ENCODE peak calls at places on chromosomes 11 and 22, in eight cellular contexts. One of them, this sample, is unnamed.

GRCh38 chr11:122173587-122173986 is 57.6 kb upstream of the BLID start:
- DNase-seq in heart right ventricle: no peak
- DNase-seq in cardiac muscle cell: no peak
- DNase-seq in PC-3: peak; percentile 36
- DNase-seq in astrocyte of the spinal cord: no peak
- DNase-seq in CD8-positive, alpha-beta T cell: no peak
- DNase-seq in H1: no peak
- DNase-seq in A549: no peak
- DNase-seq in this sample: no peak

GRCh38 chr22:24230911-24231656 is 13.8 kb downstream of the GGT5 start:
- DNase-seq in heart right ventricle: no peak
- DNase-seq in cardiac muscle cell: no peak
- DNase-seq in PC-3: no peak
- DNase-seq in astrocyte of the spinal cord: no peak
- DNase-seq in CD8-positive, alpha-beta T cell: peak; percentile 36
- DNase-seq in H1: peak; percentile 98
- DNase-seq in A549: no peak
- DNase-seq in this sample: peak; percentile 36

GRCh38 chr22:39097098-39098020 is at the start of gene APOBEC3H:
- DNase-seq in heart right ventricle: peak; percentile 47
- DNase-seq in cardiac muscle cell: peak; percentile 6
- DNase-seq in PC-3: peak; percentile 18
- DNase-seq in astrocyte of the spinal cord: no peak
- DNase-seq in CD8-positive, alpha-beta T cell: no peak
- DNase-seq in H1: no peak
- DNase-seq in A549: no peak
- DNase-seq in this sample: no peak

GRCh38 chr11:99934008-99934407 is 753.1 kb upstream of the ARHGAP42 start:
- DNase-seq in heart right ventricle: no peak
- DNase-seq in cardiac muscle cell: peak; percentile 1
- DNase-seq in PC-3: peak; percentile 54
- DNase-seq in astrocyte of the spinal cord: peak; percentile 28
- DNase-seq in CD8-positive, alpha-beta T cell: no peak
- DNase-seq in H1: no peak
- DNase-seq in A549: no peak
- DNase-seq in this sample: no peak

GRCh38 chr11:100808904-100809491 is 121.9 kb downstream of the ARHGAP42 start:
- DNase-seq in heart right ventricle: no peak
- DNase-seq in cardiac muscle cell: peak; percentile 84
- DNase-seq in PC-3: peak; percentile 82
- DNase-seq in astrocyte of the spinal cord: peak; percentile 69
- DNase-seq in CD8-positive, alpha-beta T cell: no peak
- DNase-seq in H1: no peak
- DNase-seq in A549: no peak
- DNase-seq in this sample: no peak

GRCh38 chr22:16699336-16699735 is 106.7 kb upstream of the CCT8L2 start:
- DNase-seq in heart right ventricle: no peak
- DNase-seq in cardiac muscle cell: no peak
- DNase-seq in PC-3: no peak
- DNase-seq in astrocyte of the spinal cord: no peak
- DNase-seq in CD8-positive, alpha-beta T cell: no peak
- DNase-seq in H1: no peak
- DNase-seq in A549: no peak
- DNase-seq in this sample: no peak

GRCh38 chr22:45425101-45425500 is 11.6 kb downstream of the RIBC2 start:
- DNase-seq in heart right ventricle: no peak
- DNase-seq in cardiac muscle cell: peak; percentile 22
- DNase-seq in PC-3: no peak
- DNase-seq in astrocyte of the spinal cord: no peak
- DNase-seq in CD8-positive, alpha-beta T cell: no peak
- DNase-seq in H1: no peak
- DNase-seq in A549: no peak
- DNase-seq in this sample: no peak

GRCh38 chr22:48632641-48633246 is 1194.9 kb downstream of the BRD1 start:
- DNase-seq in heart right ventricle: no peak
- DNase-seq in cardiac muscle cell: no peak
- DNase-seq in PC-3: no peak
- DNase-seq in astrocyte of the spinal cord: no peak
- DNase-seq in CD8-positive, alpha-beta T cell: no peak
- DNase-seq in H1: no peak
- DNase-seq in A549: no peak
- DNase-seq in this sample: no peak

GRCh38 chr22:28181332-28181731 is 262.3 kb upstream of the PITPNB start:
- DNase-seq in heart right ventricle: no peak
- DNase-seq in cardiac muscle cell: peak; percentile 49
- DNase-seq in PC-3: peak; percentile 3
- DNase-seq in astrocyte of the spinal cord: no peak
- DNase-seq in CD8-positive, alpha-beta T cell: no peak
- DNase-seq in H1: no peak
- DNase-seq in A549: no peak
- DNase-seq in this sample: no peak

GRCh38 chr11:2287102-2287501 is 14.6 kb downstream of the C11orf21 start:
- DNase-seq in heart right ventricle: peak; percentile 2
- DNase-seq in cardiac muscle cell: no peak
- DNase-seq in PC-3: no peak
- DNase-seq in astrocyte of the spinal cord: no peak
- DNase-seq in CD8-positive, alpha-beta T cell: no peak
- DNase-seq in H1: no peak
- DNase-seq in A549: no peak
- DNase-seq in this sample: no peak

GRCh38 chr11:73347067-73347466 is 29.1 kb upstream of the RELT start:
- DNase-seq in heart right ventricle: no peak
- DNase-seq in cardiac muscle cell: no peak
- DNase-seq in PC-3: no peak
- DNase-seq in astrocyte of the spinal cord: no peak
- DNase-seq in CD8-positive, alpha-beta T cell: no peak
- DNase-seq in H1: no peak
- DNase-seq in A549: no peak
- DNase-seq in this sample: no peak

GRCh38 chr22:45742866-45743450 is 71.3 kb downstream of the ATXN10 start:
- DNase-seq in heart right ventricle: no peak
- DNase-seq in cardiac muscle cell: peak; percentile 72
- DNase-seq in PC-3: peak; percentile 78
- DNase-seq in astrocyte of the spinal cord: peak; percentile 50
- DNase-seq in CD8-positive, alpha-beta T cell: no peak
- DNase-seq in H1: no peak
- DNase-seq in A549: no peak
- DNase-seq in this sample: no peak

GRCh38 chr11:103773537-103773936 is 262.9 kb upstream of the DDI1 start:
- DNase-seq in heart right ventricle: no peak
- DNase-seq in cardiac muscle cell: no peak
- DNase-seq in PC-3: no peak
- DNase-seq in astrocyte of the spinal cord: no peak
- DNase-seq in CD8-positive, alpha-beta T cell: no peak
- DNase-seq in H1: no peak
- DNase-seq in A549: no peak
- DNase-seq in this sample: no peak

GRCh38 chr11:28232649-28233048 is 124.5 kb downstream of the METTL15 start:
- DNase-seq in heart right ventricle: no peak
- DNase-seq in cardiac muscle cell: no peak
- DNase-seq in PC-3: no peak
- DNase-seq in astrocyte of the spinal cord: no peak
- DNase-seq in CD8-positive, alpha-beta T cell: no peak
- DNase-seq in H1: no peak
- DNase-seq in A549: no peak
- DNase-seq in this sample: no peak

GRCh38 chr11:96259053-96259837 is 83.8 kb downstream of the MAML2 start:
- DNase-seq in heart right ventricle: no peak
- DNase-seq in cardiac muscle cell: peak; percentile 73
- DNase-seq in PC-3: peak; percentile 95
- DNase-seq in astrocyte of the spinal cord: peak; percentile 67
- DNase-seq in CD8-positive, alpha-beta T cell: no peak
- DNase-seq in H1: no peak
- DNase-seq in A549: peak; percentile 10
- DNase-seq in this sample: no peak

GRCh38 chr22:28604961-28605360 is 74.7 kb downstream of the TTC28 start:
- DNase-seq in heart right ventricle: no peak
- DNase-seq in cardiac muscle cell: no peak
- DNase-seq in PC-3: no peak
- DNase-seq in astrocyte of the spinal cord: peak; percentile 52
- DNase-seq in CD8-positive, alpha-beta T cell: no peak
- DNase-seq in H1: no peak
- DNase-seq in A549: no peak
- DNase-seq in this sample: no peak

GRCh38 chr22:45064313-45065268 is 54.8 kb upstream of the PHF21B start:
- DNase-seq in heart right ventricle: no peak
- DNase-seq in cardiac muscle cell: peak; percentile 37
- DNase-seq in PC-3: peak; percentile 71
- DNase-seq in astrocyte of the spinal cord: peak; percentile 87
- DNase-seq in CD8-positive, alpha-beta T cell: no peak
- DNase-seq in H1: no peak
- DNase-seq in A549: no peak
- DNase-seq in this sample: no peak

GRCh38 chr22:26529345-26529744 is 17.1 kb upstream of the TFIP11 start:
- DNase-seq in heart right ventricle: no peak
- DNase-seq in cardiac muscle cell: peak; percentile 42
- DNase-seq in PC-3: peak; percentile 46
- DNase-seq in astrocyte of the spinal cord: no peak
- DNase-seq in CD8-positive, alpha-beta T cell: no peak
- DNase-seq in H1: no peak
- DNase-seq in A549: no peak
- DNase-seq in this sample: no peak

GRCh38 chr11:44577231-44577834 is 11.9 kb downstream of the CD82 start:
- DNase-seq in heart right ventricle: no peak
- DNase-seq in cardiac muscle cell: no peak
- DNase-seq in PC-3: no peak
- DNase-seq in astrocyte of the spinal cord: no peak
- DNase-seq in CD8-positive, alpha-beta T cell: no peak
- DNase-seq in H1: no peak
- DNase-seq in A549: no peak
- DNase-seq in this sample: no peak

GRCh38 chr11:1262172-1263006 is 39.5 kb downstream of the MUC5B start:
- DNase-seq in heart right ventricle: peak; percentile 92
- DNase-seq in cardiac muscle cell: peak; percentile 96
- DNase-seq in PC-3: peak; percentile 83
- DNase-seq in astrocyte of the spinal cord: peak; percentile 90
- DNase-seq in CD8-positive, alpha-beta T cell: peak; percentile 82
- DNase-seq in H1: peak; percentile 83
- DNase-seq in A549: peak; percentile 67
- DNase-seq in this sample: peak; percentile 47

GRCh38 chr11:118057424-118058145 is 19.3 kb upstream of the TMPRSS4 start:
- DNase-seq in heart right ventricle: no peak
- DNase-seq in cardiac muscle cell: no peak
- DNase-seq in PC-3: peak; percentile 12
- DNase-seq in astrocyte of the spinal cord: no peak
- DNase-seq in CD8-positive, alpha-beta T cell: no peak
- DNase-seq in H1: no peak
- DNase-seq in A549: no peak
- DNase-seq in this sample: no peak

GRCh38 chr11:17991799-17992433 is 20.9 kb downstream of the SERGEF start:
- DNase-seq in heart right ventricle: peak; percentile 27
- DNase-seq in cardiac muscle cell: peak; percentile 73
- DNase-seq in PC-3: peak; percentile 49
- DNase-seq in astrocyte of the spinal cord: peak; percentile 64
- DNase-seq in CD8-positive, alpha-beta T cell: no peak
- DNase-seq in H1: no peak
- DNase-seq in A549: peak; percentile 65
- DNase-seq in this sample: no peak

DNA sequence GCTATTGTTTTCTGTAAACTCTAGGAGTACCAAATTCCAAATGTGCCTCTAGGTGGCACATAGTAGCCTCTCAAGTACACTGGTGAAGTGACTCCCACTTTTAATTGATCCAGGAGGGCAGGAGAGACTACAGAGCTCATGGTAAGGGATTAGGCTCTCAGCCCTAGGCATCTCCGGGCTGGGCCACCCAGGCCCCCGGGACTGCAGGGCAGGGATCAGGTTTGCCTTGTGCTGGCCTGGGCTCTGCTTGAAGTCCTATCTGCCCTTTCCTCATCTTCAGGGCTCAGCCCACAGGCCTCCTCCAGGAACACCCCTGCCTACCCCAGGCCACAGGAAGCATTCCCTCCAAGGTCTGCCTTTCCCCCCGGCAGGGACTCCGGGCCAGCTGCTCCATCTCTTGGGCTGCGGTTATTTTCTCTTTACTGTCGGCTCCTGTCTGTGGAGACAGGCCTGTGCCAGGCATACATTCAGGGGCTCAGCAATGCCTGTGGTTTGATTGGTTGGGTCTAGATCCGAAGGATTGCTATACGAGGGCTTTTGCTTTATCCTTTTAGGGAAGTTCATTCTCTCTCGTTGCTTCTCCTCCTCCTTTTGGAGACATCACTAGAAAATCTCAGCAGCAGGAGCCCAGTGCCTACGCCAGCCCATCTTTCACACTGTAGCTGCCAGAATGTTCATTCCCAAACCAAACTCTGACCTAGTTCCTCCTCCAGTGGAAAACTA is 32.8 kb downstream of the PARVA start:
- DNase-seq in heart right ventricle: no peak
- DNase-seq in cardiac muscle cell: peak; percentile 88
- DNase-seq in PC-3: peak; percentile 30
- DNase-seq in astrocyte of the spinal cord: peak; percentile 53
- DNase-seq in CD8-positive, alpha-beta T cell: no peak
- DNase-seq in H1: peak; percentile 58
- DNase-seq in A549: peak; percentile 21
- DNase-seq in this sample: no peak
- TF ChIP-seq CTCF in heart right ventricle: no peak
- TF ChIP-seq CTCF in cardiac muscle cell: no peak
- TF ChIP-seq CTCF in PC-3: peak; percentile 47
- TF ChIP-seq CTCF in astrocyte of the spinal cord: no peak
- TF ChIP-seq CTCF in CD8-positive, alpha-beta T cell: no peak
- TF ChIP-seq CTCF in H1: no peak
- TF ChIP-seq CTCF in A549: peak; percentile 40
- TF ChIP-seq CTCF in this sample: peak; percentile 23

DNA sequence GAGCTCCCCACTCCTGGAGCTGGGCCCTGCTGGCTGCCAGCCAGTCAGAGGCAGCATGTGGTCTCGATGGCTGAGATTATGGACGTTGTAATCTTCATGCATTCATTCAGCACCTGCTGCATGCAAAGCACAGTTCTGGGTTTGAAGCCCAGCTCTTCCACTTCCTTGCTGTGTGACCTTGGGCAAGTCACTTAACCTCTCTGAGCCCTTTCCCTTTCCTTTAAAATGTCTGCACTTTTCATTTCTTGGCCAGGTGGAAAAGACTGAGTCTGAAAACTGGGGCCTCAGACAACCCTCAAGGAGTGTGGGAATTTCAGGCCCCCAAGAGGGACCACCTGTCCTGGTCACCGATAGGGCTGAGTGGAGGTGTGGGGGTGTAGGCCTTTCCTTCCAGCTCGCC is 24.6 kb upstream of the MYEOV start:
- DNase-seq in heart right ventricle: no peak
- DNase-seq in cardiac muscle cell: no peak
- DNase-seq in PC-3: no peak
- DNase-seq in astrocyte of the spinal cord: no peak
- DNase-seq in CD8-positive, alpha-beta T cell: no peak
- DNase-seq in H1: no peak
- DNase-seq in A549: no peak
- DNase-seq in this sample: no peak
- TF ChIP-seq CTCF in heart right ventricle: no peak
- TF ChIP-seq CTCF in cardiac muscle cell: no peak
- TF ChIP-seq CTCF in PC-3: no peak
- TF ChIP-seq CTCF in astrocyte of the spinal cord: no peak
- TF ChIP-seq CTCF in CD8-positive, alpha-beta T cell: no peak
- TF ChIP-seq CTCF in H1: no peak
- TF ChIP-seq CTCF in A549: no peak
- TF ChIP-seq CTCF in this sample: no peak

GRCh38 chr11:130124096-130124495 is 35.5 kb upstream of the ST14 start:
- DNase-seq in heart right ventricle: peak; percentile 53
- DNase-seq in cardiac muscle cell: peak; percentile 93
- DNase-seq in PC-3: peak; percentile 96
- DNase-seq in astrocyte of the spinal cord: peak; percentile 78
- DNase-seq in CD8-positive, alpha-beta T cell: no peak
- DNase-seq in H1: no peak
- DNase-seq in A549: peak; percentile 22
- DNase-seq in this sample: no peak
- TF ChIP-seq CTCF in heart right ventricle: no peak
- TF ChIP-seq CTCF in cardiac muscle cell: no peak
- TF ChIP-seq CTCF in PC-3: peak; percentile 38
- TF ChIP-seq CTCF in astrocyte of the spinal cord: no peak
- TF ChIP-seq CTCF in CD8-positive, alpha-beta T cell: no peak
- TF ChIP-seq CTCF in H1: no peak
- TF ChIP-seq CTCF in A549: no peak
- TF ChIP-seq CTCF in this sample: no peak

GRCh38 chr22:37953437-37954179 is at the start of the genes C22orf23 and POLR2F:
- DNase-seq in heart right ventricle: peak; percentile 96
- DNase-seq in cardiac muscle cell: peak; percentile 95
- DNase-seq in PC-3: peak; percentile 95
- DNase-seq in astrocyte of the spinal cord: peak; percentile 91
- DNase-seq in CD8-positive, alpha-beta T cell: peak; percentile 88
- DNase-seq in H1: peak; percentile 96
- DNase-seq in A549: peak; percentile 91
- DNase-seq in this sample: peak; percentile 88
- TF ChIP-seq CTCF in heart right ventricle: no peak
- TF ChIP-seq CTCF in cardiac muscle cell: peak; percentile 3
- TF ChIP-seq CTCF in PC-3: no peak
- TF ChIP-seq CTCF in astrocyte of the spinal cord: no peak
- TF ChIP-seq CTCF in CD8-positive, alpha-beta T cell: no peak
- TF ChIP-seq CTCF in H1: no peak
- TF ChIP-seq CTCF in A549: no peak
- TF ChIP-seq CTCF in this sample: no peak

This sample was measured in progenitor cell of endocrine pancreas.